ENCODE peak calls at places on chromosomes 1 and 21, in four cellular contexts. One of them, this sample, is unnamed.
A peak's percentile ranks its signal among the peaks of the same experiment; 100 is the strongest.

GRCh38 chr1:82565546-82565945 is 764.8 kb downstream of the ADGRL2 start:
- DNase-seq in GM12878: no peak
- DNase-seq in SK-N-SH: no peak
- DNase-seq in IMR-90: peak; percentile 1
- DNase-seq in this sample: no peak

GRCh38 chr1:205446828-205447227 is 9.0 kb downstream of the BLACAT1 start:
- DNase-seq in SK-N-SH: no peak
- DNase-seq in IMR-90: no peak
- DNase-seq in GM12878: no peak
- DNase-seq in this sample: no peak

GRCh38 chr1:160189649-160190625 is at the start of gene CASQ1:
- DNase-seq in SK-N-SH: no peak
- DNase-seq in GM12878: no peak
- DNase-seq in IMR-90: peak; percentile 31
- DNase-seq in this sample: no peak

GRCh38 chr1:213947200-213947775 is 40.5 kb upstream of the PROX1 start:
- DNase-seq in SK-N-SH: no peak
- DNase-seq in IMR-90: no peak
- DNase-seq in GM12878: no peak
- DNase-seq in this sample: no peak

GRCh38 chr1:214615871-214616270 is 12.9 kb downstream of the CENPF start:
- DNase-seq in GM12878: no peak
- DNase-seq in SK-N-SH: no peak
- DNase-seq in IMR-90: peak; percentile 77
- DNase-seq in this sample: no peak

GRCh38 chr1:951364-951763 is 7.7 kb downstream of the NOC2L start:
- DNase-seq in IMR-90: peak; percentile 32
- DNase-seq in SK-N-SH: no peak
- DNase-seq in GM12878: no peak
- DNase-seq in this sample: no peak

GRCh38 chr1:93715529-93716126 is 34.0 kb upstream of the BCAR3 start:
- DNase-seq in GM12878: no peak
- DNase-seq in SK-N-SH: no peak
- DNase-seq in IMR-90: peak; percentile 32
- DNase-seq in this sample: peak; percentile 8

GRCh38 chr1:210816136-210816535 is 317.8 kb downstream of the KCNH1 start:
- DNase-seq in SK-N-SH: no peak
- DNase-seq in IMR-90: no peak
- DNase-seq in GM12878: no peak
- DNase-seq in this sample: no peak

GRCh38 chr1:162902372-162902771 is 41.4 kb upstream of the CCDC190 start:
- DNase-seq in IMR-90: peak; percentile 67
- DNase-seq in SK-N-SH: no peak
- DNase-seq in GM12878: no peak
- DNase-seq in this sample: no peak

GRCh38 chr21:33546076-33546475 is 3.2 kb downstream of the SON start:
- DNase-seq in IMR-90: no peak
- DNase-seq in SK-N-SH: no peak
- DNase-seq in GM12878: no peak
- DNase-seq in this sample: no peak

GRCh38 chr1:56644064-56644940 is 812 bp upstream of the PRKAA2 start:
- DNase-seq in GM12878: no peak
- DNase-seq in SK-N-SH: no peak
- DNase-seq in IMR-90: peak; percentile 73
- DNase-seq in this sample: no peak

GRCh38 chr1:66278260-66279046 is 255.5 kb upstream of the SGIP1 start:
- DNase-seq in GM12878: peak; percentile 42
- DNase-seq in IMR-90: no peak
- DNase-seq in SK-N-SH: no peak
- DNase-seq in this sample: no peak

GRCh38 chr1:36520056-36520455 is 37.3 kb upstream of the CSF3R start:
- DNase-seq in GM12878: no peak
- DNase-seq in IMR-90: no peak
- DNase-seq in SK-N-SH: no peak
- DNase-seq in this sample: no peak

GRCh38 chr1:10838541-10838940 is 42.1 kb upstream of the CASZ1 start:
- DNase-seq in GM12878: no peak
- DNase-seq in IMR-90: no peak
- DNase-seq in SK-N-SH: no peak
- DNase-seq in this sample: no peak

GRCh38 chr1:183472488-183473285 is at the start of gene SMG7:
- DNase-seq in SK-N-SH: no peak
- DNase-seq in GM12878: no peak
- DNase-seq in IMR-90: peak; percentile 12
- DNase-seq in this sample: peak; percentile 59

GRCh38 chr1:180926164-180926981 is 13.7 kb downstream of the KIAA1614 start:
- DNase-seq in IMR-90: peak; percentile 43
- DNase-seq in SK-N-SH: peak; percentile 90
- DNase-seq in GM12878: no peak
- DNase-seq in this sample: peak; percentile 68
- TF ChIP-seq RCOR1 in IMR-90: no peak
- TF ChIP-seq RCOR1 in SK-N-SH: peak; percentile 78
- TF ChIP-seq RCOR1 in GM12878: no peak
- TF ChIP-seq RCOR1 in this sample: no peak

GRCh38 chr21:42859891-42860230 is 19.5 kb downstream of the WDR4 start:
- DNase-seq in SK-N-SH: no peak
- DNase-seq in GM12878: no peak
- DNase-seq in IMR-90: no peak
- DNase-seq in this sample: no peak
- TF ChIP-seq RCOR1 in SK-N-SH: no peak
- TF ChIP-seq RCOR1 in GM12878: no peak
- TF ChIP-seq RCOR1 in IMR-90: no peak
- TF ChIP-seq RCOR1 in this sample: no peak

DNA sequence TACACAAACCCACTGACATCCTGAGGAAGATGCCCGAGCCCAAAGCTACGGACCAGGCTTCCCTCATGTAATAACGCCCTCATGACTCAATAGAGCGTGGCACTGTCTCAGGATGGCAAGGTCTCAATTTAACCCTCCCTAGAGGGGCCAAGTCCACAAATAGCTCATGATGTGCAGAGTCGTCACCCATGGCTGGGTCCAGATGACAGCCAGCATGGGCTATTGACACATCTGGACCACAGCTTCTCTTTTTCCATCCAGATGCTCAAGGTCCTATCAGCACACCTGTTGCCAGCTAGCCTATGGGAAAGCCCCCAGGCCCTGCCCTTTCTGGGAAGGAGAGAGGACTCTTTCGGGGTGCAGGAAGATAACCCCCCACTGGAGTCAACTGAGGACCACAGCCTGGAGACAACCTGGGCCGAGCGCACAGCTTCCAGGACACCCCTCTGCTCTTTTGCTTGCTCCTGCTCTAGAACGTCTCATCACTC is 2.8 kb downstream of the LAPTM5 start:
- DNase-seq in SK-N-SH: no peak
- DNase-seq in IMR-90: no peak
- DNase-seq in GM12878: peak; percentile 95
- DNase-seq in this sample: no peak
- TF ChIP-seq RCOR1 in SK-N-SH: no peak
- TF ChIP-seq RCOR1 in IMR-90: no peak
- TF ChIP-seq RCOR1 in GM12878: peak; percentile 38
- TF ChIP-seq RCOR1 in this sample: no peak

DNA sequence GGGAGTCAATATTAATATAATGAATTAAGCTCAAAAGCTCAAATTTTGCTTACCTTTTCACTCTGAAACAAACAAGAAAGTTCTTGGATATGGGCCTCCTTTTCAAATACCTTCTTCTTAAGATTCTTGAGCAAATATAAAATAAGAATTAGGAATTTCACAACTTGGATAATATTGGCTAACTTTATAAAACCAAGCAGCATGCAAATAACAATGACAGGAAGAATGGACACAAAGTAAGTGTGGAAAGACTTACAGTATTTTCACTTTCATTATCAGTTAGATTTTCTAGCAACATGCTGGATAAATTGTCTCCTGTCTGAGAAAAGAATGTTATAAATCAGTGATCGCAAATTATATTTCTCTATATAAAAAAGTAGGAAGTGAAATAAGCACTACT is 13.2 kb downstream of the ODF2L start:
- DNase-seq in SK-N-SH: no peak
- DNase-seq in IMR-90: no peak
- DNase-seq in GM12878: peak; percentile 13
- DNase-seq in this sample: no peak
- TF ChIP-seq RCOR1 in SK-N-SH: no peak
- TF ChIP-seq RCOR1 in IMR-90: no peak
- TF ChIP-seq RCOR1 in GM12878: no peak
- TF ChIP-seq RCOR1 in this sample: no peak

DNA sequence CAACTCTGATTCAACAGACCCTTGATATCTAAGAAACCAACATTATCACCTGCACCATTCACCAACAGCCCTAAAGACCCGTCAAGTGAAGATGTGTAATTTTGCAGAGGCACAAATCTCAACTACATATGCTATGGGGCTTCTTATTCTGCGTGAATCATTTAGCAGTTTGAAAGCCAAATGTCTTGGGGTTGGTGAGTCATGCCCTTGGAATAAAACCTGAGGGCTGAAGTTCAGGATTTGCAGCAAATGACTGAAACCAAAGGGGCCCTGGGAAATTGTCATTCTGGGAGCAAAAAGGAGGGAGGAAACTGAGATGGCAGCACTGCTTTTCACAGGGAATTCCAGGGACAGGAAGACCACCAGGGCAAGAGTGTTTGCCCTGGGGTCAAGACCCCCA is 79.2 kb upstream of the TNR start:
- DNase-seq in SK-N-SH: no peak
- DNase-seq in IMR-90: peak; percentile 46
- DNase-seq in GM12878: no peak
- DNase-seq in this sample: no peak
- TF ChIP-seq RCOR1 in SK-N-SH: no peak
- TF ChIP-seq RCOR1 in IMR-90: no peak
- TF ChIP-seq RCOR1 in GM12878: no peak
- TF ChIP-seq RCOR1 in this sample: no peak

DNA sequence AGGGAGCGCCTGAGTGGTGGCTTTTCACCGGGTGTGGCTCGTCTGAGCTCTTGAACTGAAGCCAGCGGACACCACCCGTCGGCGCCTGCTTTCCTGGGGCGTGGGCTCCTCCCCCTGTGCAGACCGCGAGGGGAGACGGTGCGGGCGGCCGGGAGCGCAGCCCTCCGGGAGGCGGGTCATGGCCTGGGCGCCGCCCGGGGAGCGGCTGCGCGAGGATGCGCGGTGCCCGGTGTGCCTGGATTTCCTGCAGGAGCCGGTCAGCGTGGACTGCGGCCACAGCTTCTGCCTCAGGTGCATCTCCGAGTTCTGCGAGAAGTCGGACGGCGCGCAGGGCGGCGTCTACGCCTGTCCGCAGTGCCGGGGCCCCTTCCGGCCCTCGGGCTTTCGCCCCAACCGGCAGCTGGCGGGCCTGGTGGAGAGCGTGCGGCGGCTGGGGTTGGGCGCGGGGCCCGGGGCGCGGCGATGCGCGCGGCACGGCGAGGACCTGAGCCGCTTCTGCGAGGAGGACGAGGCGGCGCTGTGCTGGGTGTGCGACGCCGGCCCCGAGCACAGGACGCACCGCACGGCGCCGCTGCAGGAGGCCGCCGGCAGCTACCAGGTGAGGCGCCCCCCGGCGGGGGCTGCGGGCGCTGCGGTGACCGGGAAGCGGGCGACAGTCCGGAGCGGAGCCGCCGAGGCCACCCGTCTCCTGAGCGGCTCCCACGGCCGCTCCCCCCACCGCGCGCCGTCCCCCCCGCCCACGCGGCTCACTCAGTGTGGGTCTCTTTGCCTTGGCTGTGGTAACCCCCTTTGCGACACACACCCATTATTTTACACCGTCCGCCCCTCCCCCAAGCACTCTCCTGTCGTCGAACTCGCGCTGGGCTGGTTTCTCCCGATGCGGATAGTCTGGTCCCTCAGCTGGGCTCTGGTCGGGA is at the start of gene TRIM58:
- DNase-seq in SK-N-SH: peak; percentile 62
- DNase-seq in GM12878: no peak
- DNase-seq in IMR-90: no peak
- DNase-seq in this sample: peak; percentile 94
- TF ChIP-seq RCOR1 in SK-N-SH: no peak
- TF ChIP-seq RCOR1 in GM12878: no peak
- TF ChIP-seq RCOR1 in IMR-90: no peak
- TF ChIP-seq RCOR1 in this sample: peak; percentile 42